ENCODE peak calls at places on chromosomes 2 and 18, in five cellular contexts. Y is T-helper 1 cell, F is left ventricle myocardium superior, A is AG04450, G is OCI-LY7. I is an unnamed sample.

GRCh38 chr2:64406407-64406774 is 47.6 kb upstream of the LGALSL start:
- DNase-seq in A (no peak), G (no peak), Y (no peak), F (no peak), I (no peak)

GRCh38 chr2:28661589-28662001 is 90.0 kb upstream of the PPP1CB start:
- DNase-seq in Y (no peak), A (no peak), F (peak; percentile 68), G (no peak), I (no peak)

GRCh38 chr2:122028371-122029102 is 273.1 kb downstream of the TSN start:
- DNase-seq in G (no peak), F (no peak), Y (no peak), A (peak; percentile 30), I (peak; percentile 5)

GRCh38 chr18:52636536-52636935 is 296.5 kb downstream of the DCC start:
- DNase-seq in Y (no peak), A (no peak), F (no peak), G (no peak), I (no peak)

GRCh38 chr2:211035548-211036185 is 479.3 kb downstream of the CPS1 start:
- DNase-seq in G (peak; percentile 10), A (no peak), Y (no peak), F (no peak), I (no peak)

GRCh38 chr2:226733189-226733858 is 66.3 kb downstream of the IRS1 start:
- DNase-seq in G (no peak), F (no peak), A (no peak), Y (no peak), I (no peak)

GRCh38 chr2:3635171-3636008 is 22.6 kb upstream of the ALLC start:
- DNase-seq in G (no peak), F (no peak), Y (no peak), A (no peak), I (no peak)

GRCh38 chr2:160469164-160469563 is 24.4 kb downstream of the RBMS1 start:
- DNase-seq in Y (no peak), G (no peak), F (no peak), A (no peak), I (no peak)

GRCh38 chr2:146004470-146004869 is 1484.6 kb upstream of the ZEB2 start:
- DNase-seq in Y (no peak), A (peak; percentile 30), F (no peak), G (no peak), I (peak; percentile 64)

GRCh38 chr2:195382186-195382585 is 274.8 kb upstream of the SLC39A10 start:
- DNase-seq in Y (no peak), F (no peak), A (no peak), G (peak; percentile 30), I (no peak)

GRCh38 chr18:23538040-23538439 is 34.7 kb downstream of the RMC1 start:
- DNase-seq in G (no peak), A (no peak), F (no peak), Y (no peak), I (no peak)

GRCh38 chr18:48679236-48679635 is 140.4 kb downstream of the CTIF start:
- DNase-seq in G (no peak), F (no peak), Y (no peak), A (no peak), I (no peak)

GRCh38 chr2:29578084-29578598 is 343.2 kb downstream of the ALK start:
- DNase-seq in A (no peak), F (no peak), G (no peak), Y (no peak), I (no peak)

GRCh38 chr18:26745288-26745975 is 120.1 kb downstream of the AQP4 start:
- DNase-seq in A (no peak), F (no peak), G (no peak), Y (no peak), I (no peak)

GRCh38 chr2:102871707-102872106 is 109.9 kb downstream of the TMEM182 start:
- DNase-seq in A (no peak), Y (no peak), F (no peak), G (no peak), I (no peak)

GRCh38 chr2:134120160-134120717 is 133.6 kb upstream of the MGAT5 start:
- DNase-seq in F (peak; percentile 58), Y (no peak), G (no peak), A (no peak), I (no peak)

GRCh38 chr2:134181219-134181618 is 72.7 kb upstream of the MGAT5 start:
- DNase-seq in F (no peak), Y (no peak), A (no peak), G (peak; percentile 42), I (no peak)

GRCh38 chr18:23838233-23838632 is 149.0 kb downstream of the LAMA3 start:
- DNase-seq in F (no peak), Y (no peak), G (no peak), A (no peak), I (no peak)

GRCh38 chr2:62968168-62968567 is 82.5 kb upstream of the OTX1 start:
- DNase-seq in Y (no peak), A (no peak), G (no peak), F (no peak), I (no peak)

GRCh38 chr2:46181789-46182530 is 115.2 kb upstream of the EPAS1 start:
- DNase-seq in Y (no peak), G (no peak), F (no peak), A (no peak), I (no peak)

GRCh38 chr2:73987109-73987947 is 2.6 kb downstream of the TET3 start:
- DNase-seq in F (peak; percentile 65), A (no peak), Y (no peak), G (no peak), I (no peak)

GRCh38 chr2:54831480-54831879 is 108.0 kb downstream of the EML6 start:
- DNase-seq in A (no peak), F (no peak), G (no peak), Y (no peak), I (no peak)

GRCh38 chr2:239548491-239548890 is 147.7 kb upstream of the HDAC4 start:
- DNase-seq in G (no peak), A (no peak), F (no peak), Y (no peak), I (no peak)

GRCh38 chr2:39715822-39716221 is 50.1 kb downstream of the TMEM178A start:
- DNase-seq in G (no peak), Y (no peak), A (no peak), F (no peak), I (no peak)

GRCh38 chr18:12001400-12001799 is 20.1 kb downstream of the IMPA2 start:
- DNase-seq in A (no peak), Y (no peak), G (no peak), F (no peak), I (no peak)

GRCh38 chr2:204019572-204020501 is 83.3 kb downstream of the ICOS start:
- DNase-seq in G (no peak), F (no peak), A (no peak), Y (no peak), I (no peak)

GRCh38 chr2:12064153-12064552 is 317.7 kb downstream of the LPIN1 start:
- DNase-seq in A (no peak), Y (no peak), F (peak; percentile 38), G (no peak), I (no peak)

GRCh38 chr18:5298156-5298852 is 2.8 kb upstream of the ZBTB14 start:
- DNase-seq in A (no peak), G (no peak), F (no peak), Y (no peak), I (no peak)

GRCh38 chr18:21262979-21263378 is 20.9 kb downstream of the GREB1L start:
- DNase-seq in A (no peak), G (no peak), F (no peak), Y (no peak), I (no peak)

GRCh38 chr2:104976603-104977120 is 61.2 kb upstream of the MRPS9 start:
- DNase-seq in F (no peak), Y (no peak), G (peak; percentile 94), A (no peak), I (no peak)

GRCh38 chr2:114281188-114281587 is 161.3 kb upstream of the DPP10 start:
- DNase-seq in G (no peak), Y (no peak), A (no peak), F (no peak), I (no peak)

GRCh38 chr2:15111718-15112117 is 449.4 kb downstream of the NBAS start:
- DNase-seq in F (no peak), A (no peak), Y (no peak), G (no peak), I (no peak)

GRCh38 chr18:24273596-24273995 is 124.0 kb downstream of the OSBPL1A start:
- DNase-seq in Y (no peak), F (no peak), G (no peak), A (no peak), I (no peak)

GRCh38 chr2:162058973-162059668 is 14.9 kb downstream of the DPP4 start:
- DNase-seq in A (no peak), F (no peak), Y (no peak), G (no peak), I (no peak)

GRCh38 chr2:172461591-172462392 is 34.4 kb downstream of the ITGA6 start:
- DNase-seq in Y (peak; percentile 56), A (no peak), F (peak; percentile 78), G (peak; percentile 45), I (no peak)

GRCh38 chr2:54504866-54505265 is 48.7 kb downstream of the SPTBN1 start:
- DNase-seq in Y (no peak), G (no peak), A (no peak), F (no peak), I (no peak)

GRCh38 chr2:27281855-27282559 is at the start of gene TRIM54:
- DNase-seq in F (peak; percentile 59), Y (no peak), A (no peak), G (no peak), I (no peak)

I was measured in amniotic stem cell.